ENCODE peak calls at places on chromosomes 7 and 10, in six cellular contexts. One of them, this sample, is unnamed.

GRCh38 chr10:120897343-120897742 is 46.2 kb downstream of the WDR11 start:
- DNase-seq in retinal pigment epithelial cell: no peak
- DNase-seq in NCI-H1092 treated with DMSO at 0.1 percent for 48 hours: no peak
- DNase-seq in activated T-cell treated with anti-CD3 and anti-CD28 coated beads for 1 hour: no peak
- DNase-seq in NCI-H2081: no peak
- DNase-seq in EH: peak
- DNase-seq in this sample: no peak

GRCh38 chr10:33066558-33067236 is 108.7 kb upstream of the ITGB1 start:
- DNase-seq in retinal pigment epithelial cell: no peak
- DNase-seq in activated T-cell treated with anti-CD3 and anti-CD28 coated beads for 1 hour: no peak
- DNase-seq in EH: peak
- DNase-seq in NCI-H1092 treated with DMSO at 0.1 percent for 48 hours: no peak
- DNase-seq in NCI-H2081: no peak
- DNase-seq in this sample: no peak

GRCh38 chr7:143458263-143458662 is 15.0 kb downstream of the TAS2R60 start:
- DNase-seq in NCI-H2081: no peak
- DNase-seq in NCI-H1092 treated with DMSO at 0.1 percent for 48 hours: no peak
- DNase-seq in retinal pigment epithelial cell: no peak
- DNase-seq in EH: peak
- DNase-seq in activated T-cell treated with anti-CD3 and anti-CD28 coated beads for 1 hour: no peak
- DNase-seq in this sample: no peak

GRCh38 chr7:155341463-155341983 is 43.8 kb downstream of the INSIG1 start:
- DNase-seq in NCI-H1092 treated with DMSO at 0.1 percent for 48 hours: no peak
- DNase-seq in retinal pigment epithelial cell: no peak
- DNase-seq in NCI-H2081: no peak
- DNase-seq in activated T-cell treated with anti-CD3 and anti-CD28 coated beads for 1 hour: no peak
- DNase-seq in EH: no peak
- DNase-seq in this sample: no peak

GRCh38 chr10:11851910-11852309 is 28.8 kb downstream of the PROSER2 start:
- DNase-seq in NCI-H1092 treated with DMSO at 0.1 percent for 48 hours: no peak
- DNase-seq in EH: no peak
- DNase-seq in activated T-cell treated with anti-CD3 and anti-CD28 coated beads for 1 hour: no peak
- DNase-seq in NCI-H2081: no peak
- DNase-seq in retinal pigment epithelial cell: no peak
- DNase-seq in this sample: no peak

GRCh38 chr7:48090095-48090805 is 1.2 kb downstream of the UPP1 start:
- DNase-seq in activated T-cell treated with anti-CD3 and anti-CD28 coated beads for 1 hour: no peak
- DNase-seq in NCI-H1092 treated with DMSO at 0.1 percent for 48 hours: no peak
- DNase-seq in retinal pigment epithelial cell: no peak
- DNase-seq in EH: peak
- DNase-seq in NCI-H2081: no peak
- DNase-seq in this sample: no peak

GRCh38 chr7:150404785-150405583 is 25.9 kb downstream of the ZNF775 start:
- DNase-seq in NCI-H1092 treated with DMSO at 0.1 percent for 48 hours: peak
- DNase-seq in NCI-H2081: peak
- DNase-seq in EH: peak
- DNase-seq in activated T-cell treated with anti-CD3 and anti-CD28 coated beads for 1 hour: peak
- DNase-seq in retinal pigment epithelial cell: peak
- DNase-seq in this sample: peak

GRCh38 chr10:124497196-124497990 is 35.8 kb downstream of the LHPP start:
- DNase-seq in NCI-H2081: no peak
- DNase-seq in activated T-cell treated with anti-CD3 and anti-CD28 coated beads for 1 hour: no peak
- DNase-seq in NCI-H1092 treated with DMSO at 0.1 percent for 48 hours: no peak
- DNase-seq in EH: no peak
- DNase-seq in retinal pigment epithelial cell: no peak
- DNase-seq in this sample: no peak

GRCh38 chr7:157519246-157519645 is 182.4 kb downstream of the DNAJB6 start:
- DNase-seq in EH: no peak
- DNase-seq in retinal pigment epithelial cell: no peak
- DNase-seq in NCI-H1092 treated with DMSO at 0.1 percent for 48 hours: no peak
- DNase-seq in activated T-cell treated with anti-CD3 and anti-CD28 coated beads for 1 hour: no peak
- DNase-seq in NCI-H2081: no peak
- DNase-seq in this sample: peak

GRCh38 chr7:28016297-28016696 is 164.3 kb downstream of the JAZF1 start:
- DNase-seq in NCI-H1092 treated with DMSO at 0.1 percent for 48 hours: no peak
- DNase-seq in NCI-H2081: no peak
- DNase-seq in retinal pigment epithelial cell: no peak
- DNase-seq in activated T-cell treated with anti-CD3 and anti-CD28 coated beads for 1 hour: no peak
- DNase-seq in EH: no peak
- DNase-seq in this sample: no peak

GRCh38 chr10:109851595-109851994 is 71.7 kb downstream of the XPNPEP1 start:
- DNase-seq in NCI-H2081: no peak
- DNase-seq in NCI-H1092 treated with DMSO at 0.1 percent for 48 hours: no peak
- DNase-seq in activated T-cell treated with anti-CD3 and anti-CD28 coated beads for 1 hour: no peak
- DNase-seq in retinal pigment epithelial cell: no peak
- DNase-seq in EH: no peak
- DNase-seq in this sample: no peak

GRCh38 chr7:113945018-113945938 is 26.5 kb upstream of the PPP1R3A start:
- DNase-seq in NCI-H1092 treated with DMSO at 0.1 percent for 48 hours: peak
- DNase-seq in activated T-cell treated with anti-CD3 and anti-CD28 coated beads for 1 hour: no peak
- DNase-seq in retinal pigment epithelial cell: peak
- DNase-seq in EH: no peak
- DNase-seq in NCI-H2081: no peak
- DNase-seq in this sample: no peak

GRCh38 chr10:33832124-33832787 is 497.8 kb upstream of the NRP1 start:
- DNase-seq in NCI-H1092 treated with DMSO at 0.1 percent for 48 hours: no peak
- DNase-seq in NCI-H2081: no peak
- DNase-seq in activated T-cell treated with anti-CD3 and anti-CD28 coated beads for 1 hour: no peak
- DNase-seq in retinal pigment epithelial cell: no peak
- DNase-seq in EH: no peak
- DNase-seq in this sample: no peak

GRCh38 chr7:158741294-158741666 is 36.7 kb upstream of the NCAPG2 start:
- DNase-seq in activated T-cell treated with anti-CD3 and anti-CD28 coated beads for 1 hour: no peak
- DNase-seq in retinal pigment epithelial cell: no peak
- DNase-seq in NCI-H2081: no peak
- DNase-seq in NCI-H1092 treated with DMSO at 0.1 percent for 48 hours: no peak
- DNase-seq in EH: no peak
- DNase-seq in this sample: no peak

GRCh38 chr10:33337335-33337854 is 2.9 kb upstream of the NRP1 start:
- DNase-seq in NCI-H1092 treated with DMSO at 0.1 percent for 48 hours: peak
- DNase-seq in NCI-H2081: no peak
- DNase-seq in retinal pigment epithelial cell: no peak
- DNase-seq in activated T-cell treated with anti-CD3 and anti-CD28 coated beads for 1 hour: no peak
- DNase-seq in EH: peak
- DNase-seq in this sample: no peak

GRCh38 chr7:116582164-116582732 is 57.4 kb downstream of the CAV1 start:
- DNase-seq in NCI-H2081: no peak
- DNase-seq in retinal pigment epithelial cell: no peak
- DNase-seq in activated T-cell treated with anti-CD3 and anti-CD28 coated beads for 1 hour: no peak
- DNase-seq in EH: peak
- DNase-seq in NCI-H1092 treated with DMSO at 0.1 percent for 48 hours: no peak
- DNase-seq in this sample: no peak

GRCh38 chr7:10931161-10931560 is 42.5 kb upstream of the PHF14 start:
- DNase-seq in activated T-cell treated with anti-CD3 and anti-CD28 coated beads for 1 hour: no peak
- DNase-seq in NCI-H1092 treated with DMSO at 0.1 percent for 48 hours: no peak
- DNase-seq in retinal pigment epithelial cell: no peak
- DNase-seq in NCI-H2081: no peak
- DNase-seq in EH: no peak
- DNase-seq in this sample: no peak

GRCh38 chr10:3085785-3086567 is 18.6 kb downstream of the PFKP start:
- DNase-seq in NCI-H2081: no peak
- DNase-seq in NCI-H1092 treated with DMSO at 0.1 percent for 48 hours: no peak
- DNase-seq in activated T-cell treated with anti-CD3 and anti-CD28 coated beads for 1 hour: no peak
- DNase-seq in retinal pigment epithelial cell: no peak
- DNase-seq in EH: no peak
- DNase-seq in this sample: no peak